ENCODE peak calls at places on chromosomes 4 and X, in eight cellular contexts. One of them, this sample, is unnamed.

GRCh38 chr4:89253935-89254334 is 53.7 kb downstream of the GPRIN3 start:
- DNase-seq in aorta: no peak
- DNase-seq in putamen: no peak
- DNase-seq in ELR: no peak
- DNase-seq in coronary artery: no peak
- DNase-seq in stimulated activated naive B cell treated with anti-CD40 and anti-IgM and Interleukin-4, amounts not matched to agents 10 μg/mL and 1 μg/mL and 100 μg/mL, for 72 hours: no peak
- DNase-seq in vagina: no peak
- DNase-seq in Calu3: no peak
- DNase-seq in this sample: no peak

GRCh38 chrX:118251251-118251650 is 94.7 kb upstream of the WDR44 start:
- DNase-seq in aorta: no peak
- DNase-seq in putamen: no peak
- DNase-seq in ELR: peak; percentile 1
- DNase-seq in coronary artery: no peak
- DNase-seq in stimulated activated naive B cell treated with anti-CD40 and anti-IgM and Interleukin-4, amounts not matched to agents 10 μg/mL and 1 μg/mL and 100 μg/mL, for 72 hours: no peak
- DNase-seq in vagina: no peak
- DNase-seq in Calu3: no peak
- DNase-seq in this sample: no peak

GRCh38 chr4:145734576-145735329 is 54.8 kb downstream of the C4orf51 start:
- DNase-seq in aorta: peak; percentile 93
- DNase-seq in putamen: no peak
- DNase-seq in ELR: peak; percentile 96
- DNase-seq in coronary artery: peak; percentile 95
- DNase-seq in stimulated activated naive B cell treated with anti-CD40 and anti-IgM and Interleukin-4, amounts not matched to agents 10 μg/mL and 1 μg/mL and 100 μg/mL, for 72 hours: no peak
- DNase-seq in vagina: no peak
- DNase-seq in Calu3: peak; percentile 81
- DNase-seq in this sample: no peak

GRCh38 chr4:182449186-182449880 is 206.1 kb downstream of the TENM3 start:
- DNase-seq in aorta: no peak
- DNase-seq in putamen: peak; percentile 56
- DNase-seq in ELR: peak; percentile 50
- DNase-seq in coronary artery: no peak
- DNase-seq in stimulated activated naive B cell treated with anti-CD40 and anti-IgM and Interleukin-4, amounts not matched to agents 10 μg/mL and 1 μg/mL and 100 μg/mL, for 72 hours: no peak
- DNase-seq in vagina: no peak
- DNase-seq in Calu3: no peak
- DNase-seq in this sample: peak; percentile 69

GRCh38 chr4:177023951-177024350 is 231.2 kb upstream of the VEGFC start:
- DNase-seq in aorta: no peak
- DNase-seq in putamen: no peak
- DNase-seq in ELR: no peak
- DNase-seq in coronary artery: no peak
- DNase-seq in stimulated activated naive B cell treated with anti-CD40 and anti-IgM and Interleukin-4, amounts not matched to agents 10 μg/mL and 1 μg/mL and 100 μg/mL, for 72 hours: no peak
- DNase-seq in vagina: no peak
- DNase-seq in Calu3: no peak
- DNase-seq in this sample: no peak

GRCh38 chr4:48095441-48095840 is 38.6 kb downstream of the TXK start:
- DNase-seq in aorta: no peak
- DNase-seq in putamen: no peak
- DNase-seq in ELR: no peak
- DNase-seq in coronary artery: no peak
- DNase-seq in stimulated activated naive B cell treated with anti-CD40 and anti-IgM and Interleukin-4, amounts not matched to agents 10 μg/mL and 1 μg/mL and 100 μg/mL, for 72 hours: no peak
- DNase-seq in vagina: no peak
- DNase-seq in Calu3: no peak
- DNase-seq in this sample: no peak

GRCh38 chrX:48468247-48468671 is 1.8 kb downstream of the SLC38A5 start:
- DNase-seq in aorta: no peak
- DNase-seq in putamen: no peak
- DNase-seq in ELR: no peak
- DNase-seq in coronary artery: no peak
- DNase-seq in stimulated activated naive B cell treated with anti-CD40 and anti-IgM and Interleukin-4, amounts not matched to agents 10 μg/mL and 1 μg/mL and 100 μg/mL, for 72 hours: no peak
- DNase-seq in vagina: peak; percentile 76
- DNase-seq in Calu3: no peak
- DNase-seq in this sample: no peak

GRCh38 chr4:17335371-17335770 is 176.5 kb downstream of the QDPR start:
- DNase-seq in aorta: no peak
- DNase-seq in putamen: no peak
- DNase-seq in ELR: no peak
- DNase-seq in coronary artery: no peak
- DNase-seq in stimulated activated naive B cell treated with anti-CD40 and anti-IgM and Interleukin-4, amounts not matched to agents 10 μg/mL and 1 μg/mL and 100 μg/mL, for 72 hours: no peak
- DNase-seq in vagina: no peak
- DNase-seq in Calu3: no peak
- DNase-seq in this sample: no peak

GRCh38 chrX:119686087-119686639 is 6.8 kb downstream of the SEPTIN6 start:
- DNase-seq in aorta: no peak
- DNase-seq in putamen: no peak
- DNase-seq in ELR: no peak
- DNase-seq in coronary artery: no peak
- DNase-seq in stimulated activated naive B cell treated with anti-CD40 and anti-IgM and Interleukin-4, amounts not matched to agents 10 μg/mL and 1 μg/mL and 100 μg/mL, for 72 hours: peak; percentile 78
- DNase-seq in vagina: no peak
- DNase-seq in Calu3: no peak
- DNase-seq in this sample: no peak

GRCh38 chrX:41377624-41378023 is 43.7 kb downstream of the DDX3X start:
- DNase-seq in aorta: no peak
- DNase-seq in putamen: no peak
- DNase-seq in ELR: no peak
- DNase-seq in coronary artery: no peak
- DNase-seq in stimulated activated naive B cell treated with anti-CD40 and anti-IgM and Interleukin-4, amounts not matched to agents 10 μg/mL and 1 μg/mL and 100 μg/mL, for 72 hours: peak; percentile 8
- DNase-seq in vagina: no peak
- DNase-seq in Calu3: no peak
- DNase-seq in this sample: no peak

GRCh38 chr4:168666531-168666930 is 169.7 kb downstream of the PALLD start:
- DNase-seq in aorta: no peak
- DNase-seq in putamen: no peak
- DNase-seq in ELR: peak; percentile 75
- DNase-seq in coronary artery: no peak
- DNase-seq in stimulated activated naive B cell treated with anti-CD40 and anti-IgM and Interleukin-4, amounts not matched to agents 10 μg/mL and 1 μg/mL and 100 μg/mL, for 72 hours: no peak
- DNase-seq in vagina: no peak
- DNase-seq in Calu3: no peak
- DNase-seq in this sample: no peak

GRCh38 chrX:147405764-147406163 is 506.0 kb upstream of the FMR1 start:
- DNase-seq in aorta: no peak
- DNase-seq in putamen: no peak
- DNase-seq in ELR: no peak
- DNase-seq in coronary artery: no peak
- DNase-seq in stimulated activated naive B cell treated with anti-CD40 and anti-IgM and Interleukin-4, amounts not matched to agents 10 μg/mL and 1 μg/mL and 100 μg/mL, for 72 hours: no peak
- DNase-seq in vagina: no peak
- DNase-seq in Calu3: no peak
- DNase-seq in this sample: no peak

This sample was measured in head of caudate nucleus.